ENCODE peak calls at places on chromosomes 11 and 22, in six cellular contexts. T is psoas muscle; Z is CD4-positive, alpha-beta memory T cell; Y is H1; H is A549; J is MM.1S. W is an unnamed sample.

GRCh38 chr11:75986966-75987365 is 172.0 kb downstream of the UVRAG start:
- DNase-seq in T (no peak), Y (no peak), J (no peak), H (no peak), Z (no peak), W (no peak)

GRCh38 chr11:128727811-128728431 is 34.0 kb downstream of the FLI1 start:
- DNase-seq in T (no peak), Z (no peak), H (no peak), J (no peak), Y (no peak), W (no peak)

GRCh38 chr22:30201970-30202369 is 44.6 kb downstream of the LIF start:
- DNase-seq in Z (no peak), T (no peak), J (no peak), Y (no peak), H (no peak), W (no peak)

GRCh38 chr11:123742334-123742733 is 874 bp upstream of the ZNF202 start:
- DNase-seq in Z (no peak), H (no peak), Y (peak), T (no peak), J (no peak), W (no peak)

GRCh38 chr11:73140213-73141030 is 1.7 kb downstream of the FCHSD2 start:
- DNase-seq in T (peak), H (peak), Y (peak), Z (peak), J (peak), W (no peak)

GRCh38 chr11:91796999-91797398 is 427.6 kb upstream of the FAT3 start:
- DNase-seq in J (no peak), T (no peak), H (peak), Z (no peak), Y (no peak), W (no peak)

GRCh38 chr11:131668867-131669780 is 298.7 kb downstream of the NTM start:
- DNase-seq in Z (no peak), J (peak), Y (peak), T (peak), H (peak), W (no peak)

GRCh38 chr11:26847459-26847858 is 125.6 kb upstream of the SLC5A12 start:
- DNase-seq in H (no peak), Y (no peak), J (no peak), T (peak), Z (no peak), W (no peak)

GRCh38 chr11:68461284-68461861 is 821 bp downstream of the PPP6R3 start:
- DNase-seq in J (peak), H (peak), T (no peak), Y (no peak), Z (no peak), W (peak)

GRCh38 chr11:114296190-114296978 is at the start of gene NNMT:
- DNase-seq in Z (no peak), J (no peak), T (peak), H (peak), Y (no peak), W (no peak)

GRCh38 chr22:37681001-37681424 is 5.1 kb upstream of the NOL12 start:
- DNase-seq in Z (no peak), J (no peak), H (no peak), T (no peak), Y (no peak), W (no peak)

GRCh38 chr11:1864831-1865665 is 12.2 kb downstream of the LSP1 start:
- DNase-seq in T (peak), J (no peak), H (no peak), Y (no peak), Z (no peak), W (no peak)

GRCh38 chr11:14449302-14449714 is 50.3 kb downstream of the COPB1 start:
- DNase-seq in Z (no peak), T (no peak), J (no peak), Y (no peak), H (peak), W (no peak)

GRCh38 chr11:114026355-114026754 is 33.2 kb upstream of the ZBTB16 start:
- DNase-seq in Y (no peak), H (peak), Z (peak), J (peak), T (no peak), W (peak)

GRCh38 chr11:68044145-68044813 is 5.5 kb downstream of the TCIRG1 start:
- DNase-seq in J (no peak), Z (no peak), T (no peak), Y (no peak), H (no peak), W (no peak)

GRCh38 chr11:104547996-104548661 is 350.1 kb downstream of the CASP12 start:
- DNase-seq in Y (no peak), Z (no peak), H (no peak), T (no peak), J (no peak), W (no peak)

GRCh38 chr11:118435893-118436624 is at the start of gene KMT2A:
- DNase-seq in Y (peak), T (peak), J (peak), H (peak), Z (peak), W (peak)

GRCh38 chr22:36612458-36612857 is 83.5 kb upstream of the EIF3D start:
- DNase-seq in T (no peak), J (no peak), H (no peak), Y (no peak), Z (no peak), W (no peak)

GRCh38 chr11:110299006-110299785 is 2.8 kb upstream of the RDX start:
- DNase-seq in Z (no peak), Y (no peak), J (no peak), H (no peak), T (no peak), W (no peak)

GRCh38 chr11:128624269-128625170 is 37.2 kb upstream of the ETS1 start:
- DNase-seq in T (no peak), Z (peak), H (no peak), J (peak), Y (peak), W (peak)

GRCh38 chr11:57213282-57214086 is 23.6 kb downstream of the APLNR start:
- DNase-seq in H (no peak), Y (peak), J (no peak), Z (no peak), T (no peak), W (no peak)
- H3K27ac ChIP-seq in H (peak), Y (peak), J (no peak), Z (no peak), T (no peak), W (no peak)

GRCh38 chr11:72040497-72041363 is 39.6 kb downstream of the NUMA1 start:
- DNase-seq in H (peak), Z (peak), Y (peak), T (peak), J (peak), W (peak)
- H3K4me3 ChIP-seq in H (peak), Z (peak), Y (peak), T (peak), J (peak), W (peak)

GRCh38 chr11:48036466-48036865 is 56.1 kb downstream of the PTPRJ start:
- DNase-seq in T (no peak), H (no peak), Y (no peak), J (no peak), Z (no peak), W (no peak)
- H3K27ac ChIP-seq in T (peak), H (no peak), Y (no peak), J (no peak), Z (no peak), W (no peak)

GRCh38 chr22:26481112-26481693 is 2.4 kb downstream of the HPS4 start:
- DNase-seq in J (no peak), Y (no peak), T (no peak), Z (no peak), H (no peak), W (no peak)

GRCh38 chr22:26481694-26482093 is 1.9 kb downstream of the HPS4 start:
- DNase-seq in T (no peak), Z (no peak), J (no peak), H (no peak), Y (no peak), W (no peak)

GRCh38 chr22:26480611-26480932 is 3.0 kb downstream of the HPS4 start:
- DNase-seq in J (no peak), Y (no peak), Z (no peak), H (no peak), T (no peak), W (no peak)

GRCh38 chr22:26479043-26479791 is 4.4 kb downstream of the HPS4 start:
- DNase-seq in Y (no peak), Z (peak), H (no peak), J (no peak), T (no peak), W (no peak)

DNA sequence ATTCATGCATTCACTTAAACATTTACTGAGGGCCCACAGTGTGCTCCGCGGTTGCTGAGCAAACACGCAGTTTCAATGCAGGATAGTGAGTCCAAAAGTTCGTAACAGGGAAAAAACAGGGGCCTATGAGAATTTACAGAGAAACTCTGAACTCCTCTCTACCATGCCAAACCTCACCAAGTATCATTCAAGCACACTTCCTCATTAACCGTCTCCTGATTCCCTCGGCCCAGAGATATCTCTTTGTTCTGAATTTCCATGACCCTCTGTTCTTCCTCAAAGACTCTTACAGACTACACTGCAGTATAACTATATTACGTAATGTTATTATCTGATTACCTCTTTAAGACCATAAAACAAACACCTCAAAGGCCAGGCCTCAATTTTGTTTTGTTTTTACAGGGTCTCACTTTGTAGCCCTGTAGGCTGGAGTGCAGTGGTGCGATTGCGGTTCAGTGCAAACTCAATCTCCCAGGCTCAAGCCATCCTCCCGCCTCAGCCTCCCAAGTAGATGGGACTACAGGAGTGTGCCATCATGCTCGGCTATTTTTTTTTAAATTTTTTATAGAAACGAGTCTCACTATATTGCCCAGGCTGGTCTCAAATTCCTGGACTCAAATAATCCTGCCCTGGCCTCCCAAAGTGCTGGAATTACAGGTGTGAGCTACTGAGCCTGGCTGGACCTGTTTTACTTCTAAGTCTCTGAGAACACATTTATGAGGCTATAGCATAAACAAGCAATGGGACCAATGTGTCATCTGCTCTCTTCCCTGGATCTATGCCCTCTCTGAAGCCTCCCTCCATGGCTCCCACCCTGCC is 3.6 kb downstream of the HPS4 start:
- DNase-seq in Y (no peak), J (no peak), T (no peak), H (no peak), Z (no peak), W (no peak)
- H3K4me3 ChIP-seq in Y (peak), J (peak), T (peak), H (no peak), Z (no peak), W (peak)

DNA sequence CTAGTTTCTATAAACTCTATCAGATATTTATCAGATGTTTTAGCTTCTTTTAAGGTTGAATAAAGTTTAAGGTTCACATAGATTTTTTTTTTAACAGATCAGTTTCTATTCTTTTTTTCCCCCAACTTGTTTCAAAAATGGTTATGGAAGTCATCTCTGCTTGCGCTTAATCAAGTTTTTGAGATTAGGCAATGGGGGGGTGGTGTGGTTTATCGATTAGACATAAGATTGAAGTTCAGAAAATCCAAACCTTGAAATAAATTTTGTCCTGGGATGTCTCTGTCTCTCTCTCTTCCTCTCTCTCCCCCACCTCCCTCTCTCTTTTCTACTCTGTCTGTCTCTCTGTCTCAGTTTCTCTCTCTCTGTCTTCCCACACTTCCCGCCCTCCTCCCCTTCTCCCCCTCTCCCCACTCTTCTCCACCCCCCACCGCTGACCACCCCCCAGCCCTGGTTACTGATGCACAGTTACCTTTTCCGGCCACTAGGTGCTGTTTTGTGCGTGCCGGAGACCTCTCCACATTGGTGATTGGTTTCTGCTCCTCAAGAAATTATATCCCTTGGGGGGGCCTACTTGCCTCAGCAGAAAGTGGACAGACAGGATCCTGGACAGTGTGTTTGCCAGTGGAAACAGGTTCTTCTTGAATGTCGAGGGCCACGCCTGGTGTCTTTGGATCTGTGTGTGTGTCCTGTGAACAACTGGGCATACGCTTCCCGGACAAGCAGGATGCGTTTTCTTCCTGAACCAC is 29.7 kb upstream of the ANO1 start:
- DNase-seq in T (no peak), Z (no peak), Y (peak), H (peak), J (no peak), W (no peak)
- H3K27ac ChIP-seq in T (no peak), Z (no peak), Y (no peak), H (no peak), J (no peak), W (no peak)

GRCh38 chr11:44729718-44730117 is 3.0 kb downstream of the TSPAN18 start:
- DNase-seq in Y (no peak), Z (no peak), H (no peak), J (no peak), T (no peak), W (no peak)
- H3K4me3 ChIP-seq in Y (peak), Z (no peak), H (no peak), J (no peak), T (no peak), W (no peak)

GRCh38 chr11:71309611-71310010 is 57.2 kb upstream of the SHANK2 start:
- DNase-seq in Z (no peak), Y (peak), J (no peak), T (no peak), H (no peak), W (no peak)
- H3K27ac ChIP-seq in Z (no peak), Y (no peak), J (no peak), T (no peak), H (no peak), W (no peak)

GRCh38 chr11:124889692-124890091 is 8.0 kb downstream of the ROBO4 start:
- DNase-seq in T (no peak), Y (no peak), J (no peak), Z (no peak), H (no peak), W (no peak)
- H3K4me3 ChIP-seq in T (no peak), Y (no peak), J (no peak), Z (no peak), H (no peak), W (no peak)

GRCh38 chr22:20271114-20271994 is 3.2 kb upstream of the RTN4R start:
- DNase-seq in H (no peak), J (no peak), T (peak), Z (no peak), Y (no peak), W (no peak)
- H3K27ac ChIP-seq in H (peak), J (no peak), T (no peak), Z (no peak), Y (no peak), W (no peak)